ENCODE peak calls at places on chromosomes 12 and 14, in seven cellular contexts. F, Q, P, L, C, Z and D are unnamed samples.

GRCh38 chr14:66974397-66975025 is 214.7 kb upstream of the GARIN2 start:
- DNase-seq in F (no peak), Q (no peak), P (no peak), L (no peak), C (no peak), Z (no peak), D (no peak)

GRCh38 chr12:113462880-113463745 is 8.6 kb downstream of the LHX5 start:
- DNase-seq in F (no peak), Q (no peak), P (no peak), L (no peak), C (no peak), Z (no peak), D (peak)

GRCh38 chr14:95609398-95609990 is 74.6 kb downstream of the GLRX5 start:
- DNase-seq in F (no peak), Q (peak), P (no peak), L (no peak), C (peak), Z (no peak), D (no peak)

GRCh38 chr12:11840350-11840749 is 190.9 kb downstream of the ETV6 start:
- DNase-seq in F (no peak), Q (no peak), P (no peak), L (no peak), C (no peak), Z (no peak), D (no peak)

GRCh38 chr12:9214536-9214935 is 6.3 kb upstream of the PZP start:
- DNase-seq in F (no peak), Q (no peak), P (no peak), L (no peak), C (no peak), Z (no peak), D (no peak)

GRCh38 chr12:53695148-53696138 is 19.6 kb upstream of the ATP5MC2 start:
- DNase-seq in F (no peak), Q (no peak), P (no peak), L (peak), C (peak), Z (peak), D (peak)

GRCh38 chr12:67917811-67918210 is 71.4 kb upstream of the IFNG-AS1 start:
- DNase-seq in F (no peak), Q (no peak), P (no peak), L (no peak), C (no peak), Z (no peak), D (no peak)

GRCh38 chr14:91737619-91738018 is 5.7 kb upstream of the CATSPERB start:
- DNase-seq in F (no peak), Q (no peak), P (no peak), L (no peak), C (no peak), Z (no peak), D (no peak)

GRCh38 chr12:95838125-95838524 is 20.6 kb upstream of the SNRPF start:
- DNase-seq in F (no peak), Q (no peak), P (no peak), L (no peak), C (no peak), Z (no peak), D (peak)

GRCh38 chr12:106984588-106985137 is 2.3 kb downstream of the MTERF2 start:
- DNase-seq in F (no peak), Q (no peak), P (no peak), L (no peak), C (no peak), Z (no peak), D (no peak)

GRCh38 chr14:68797180-68797670 is 4.4 kb upstream of the ZFP36L1 start:
- DNase-seq in F (no peak), Q (no peak), P (no peak), L (no peak), C (no peak), Z (no peak), D (peak)

GRCh38 chr14:69439516-69440270 is 41.2 kb downstream of the SLC39A9 start:
- DNase-seq in F (no peak), Q (no peak), P (no peak), L (no peak), C (no peak), Z (no peak), D (no peak)

GRCh38 chr12:51392556-51393237 is 1.5 kb upstream of the GALNT6 start:
- DNase-seq in F (no peak), Q (no peak), P (no peak), L (no peak), C (peak), Z (no peak), D (no peak)

GRCh38 chr12:84730561-84731162 is 181.9 kb downstream of the SLC6A15 start:
- DNase-seq in F (no peak), Q (no peak), P (no peak), L (no peak), C (no peak), Z (no peak), D (no peak)

GRCh38 chr14:67343601-67344230 is 15.9 kb downstream of the ATP6V1D start:
- DNase-seq in F (no peak), Q (no peak), P (no peak), L (no peak), C (no peak), Z (no peak), D (no peak)

DNA sequence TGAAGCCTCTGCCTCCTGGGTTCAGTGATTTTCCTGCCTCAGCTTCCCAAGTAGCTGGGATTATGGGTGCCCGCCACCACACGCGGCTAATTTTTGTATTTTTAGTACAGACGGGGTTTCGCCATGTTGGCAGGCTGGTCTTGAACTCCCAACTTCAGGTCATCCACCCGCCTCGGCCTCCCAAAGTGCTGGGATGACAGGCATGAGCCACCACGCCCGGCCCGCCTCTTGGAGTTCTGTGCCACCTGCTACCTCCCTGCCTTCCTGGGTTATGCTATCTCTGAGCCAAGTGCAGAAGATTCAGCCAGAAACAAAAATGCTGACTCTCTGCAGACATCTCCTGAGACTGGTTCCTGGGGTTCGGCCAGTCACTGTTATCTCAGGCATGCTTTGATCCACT is 13.2 kb downstream of the CABP1 start:
- DNase-seq in F (no peak), Q (no peak), P (no peak), L (no peak), C (no peak), Z (no peak), D (peak)
- H3K27ac ChIP-seq in F (peak), Q (no peak), P (peak), L (no peak), C (no peak), Z (no peak), D (no peak)

GRCh38 chr12:131683266-131684014 is 27.4 kb upstream of the SFSWAP start:
- DNase-seq in F (no peak), Q (no peak), P (no peak), L (no peak), C (no peak), Z (no peak), D (no peak)

GRCh38 chr12:131677699-131678098 is 33.2 kb upstream of the SFSWAP start:
- DNase-seq in F (no peak), Q (no peak), P (no peak), L (no peak), C (no peak), Z (no peak), D (no peak)

GRCh38 chr12:131682511-131682895 is 28.4 kb upstream of the SFSWAP start:
- DNase-seq in F (no peak), Q (no peak), P (no peak), L (no peak), C (no peak), Z (peak), D (no peak)

GRCh38 chr12:131684015-131684725 is 26.7 kb upstream of the SFSWAP start:
- DNase-seq in F (no peak), Q (no peak), P (no peak), L (no peak), C (no peak), Z (no peak), D (peak)

GRCh38 chr12:131681257-131681620 is 29.7 kb upstream of the SFSWAP start:
- DNase-seq in F (no peak), Q (no peak), P (no peak), L (no peak), C (no peak), Z (no peak), D (no peak)
- H3K27ac ChIP-seq in F (no peak), Q (no peak), P (no peak), L (no peak), C (no peak), Z (no peak), D (no peak)

GRCh38 chr12:15698377-15698867 is 90.8 kb downstream of the EPS8 start:
- DNase-seq in F (no peak), Q (no peak), P (no peak), L (no peak), C (peak), Z (no peak), D (peak)

GRCh38 chr12:15701721-15702156 is 87.4 kb downstream of the EPS8 start:
- DNase-seq in F (no peak), Q (no peak), P (no peak), L (no peak), C (peak), Z (no peak), D (no peak)

GRCh38 chr12:15699886-15700285 is 89.3 kb downstream of the EPS8 start:
- DNase-seq in F (no peak), Q (no peak), P (no peak), L (no peak), C (no peak), Z (no peak), D (no peak)

GRCh38 chr12:15700595-15700994 is 88.6 kb downstream of the EPS8 start:
- DNase-seq in F (no peak), Q (no peak), P (no peak), L (no peak), C (peak), Z (no peak), D (no peak)

GRCh38 chr12:15701212-15701611 is 88.0 kb downstream of the EPS8 start:
- DNase-seq in F (no peak), Q (no peak), P (no peak), L (no peak), C (peak), Z (no peak), D (no peak)
- H3K27ac ChIP-seq in F (peak), Q (no peak), P (peak), L (peak), C (peak), Z (no peak), D (peak)

GRCh38 chr12:123949118-123949774 is 23.4 kb downstream of the CCDC92 start:
- DNase-seq in F (no peak), Q (no peak), P (no peak), L (no peak), C (no peak), Z (no peak), D (no peak)
- H3K27ac ChIP-seq in F (no peak), Q (no peak), P (no peak), L (no peak), C (no peak), Z (no peak), D (no peak)